ENCODE peak calls at places on chromosomes 11 and 22, in nine cellular contexts. L is fibroblast of mammary gland; S is esophagus muscularis mucosa; R is spleen; Q is activated T-helper 9 cell treated with anti-CD3 and anti-CD28 coated beads, Interleukin-2, amount 50 U/mL, for 16 hours; X is KBM-7; J is T-helper 22 cell; U is NCI-H345; K is AG20443. P is an unnamed sample.

GRCh38 chr11:36953986-36954385 is 355.9 kb upstream of the RAG2 start:
- DNase-seq in L (no peak), S (no peak), R (no peak), Q (no peak), X (no peak), J (no peak), U (no peak), K (no peak), P (no peak)

GRCh38 chr11:125433454-125434121 is 62.5 kb downstream of the FEZ1 start:
- DNase-seq in L (peak), S (no peak), R (no peak), Q (no peak), X (peak), J (no peak), U (no peak), K (peak), P (no peak)

GRCh38 chr11:98964146-98964545 is 56.6 kb upstream of the CNTN5 start:
- DNase-seq in L (no peak), S (no peak), R (no peak), Q (no peak), X (no peak), J (no peak), U (no peak), K (no peak), P (no peak)

GRCh38 chr22:36425977-36426523 is 38.3 kb upstream of the MYH9 start:
- DNase-seq in L (peak), S (no peak), R (peak), Q (no peak), X (no peak), J (no peak), U (no peak), K (no peak), P (no peak)

GRCh38 chr11:95919514-95919913 is 4.4 kb downstream of the MTMR2 start:
- DNase-seq in L (no peak), S (no peak), R (no peak), Q (no peak), X (no peak), J (no peak), U (no peak), K (no peak), P (no peak)

GRCh38 chr11:56932572-56933235 is 56.0 kb upstream of the OR5AK2 start:
- DNase-seq in L (peak), S (no peak), R (no peak), Q (no peak), X (no peak), J (no peak), U (no peak), K (peak), P (peak)

GRCh38 chr11:26626346-26626745 is 54.3 kb upstream of the MUC15 start:
- DNase-seq in L (peak), S (no peak), R (no peak), Q (no peak), X (no peak), J (no peak), U (no peak), K (no peak), P (no peak)

GRCh38 chr11:110131386-110132123 is 38.4 kb downstream of the ZC3H12C start:
- DNase-seq in L (no peak), S (no peak), R (no peak), Q (no peak), X (no peak), J (no peak), U (peak), K (no peak), P (no peak)

GRCh38 chr22:20298803-20299735 is 20.8 kb downstream of the DGCR6L start:
- DNase-seq in L (peak), S (peak), R (peak), Q (peak), X (peak), J (peak), U (peak), K (peak), P (no peak)

GRCh38 chr22:39214383-39215069 is 30.3 kb downstream of the PDGFB start:
- DNase-seq in L (peak), S (no peak), R (peak), Q (no peak), X (no peak), J (no peak), U (no peak), K (peak), P (peak)

GRCh38 chr22:47130883-47131610 is 368.6 kb downstream of the TBC1D22A start:
- DNase-seq in L (no peak), S (no peak), R (peak), Q (no peak), X (no peak), J (no peak), U (no peak), K (no peak), P (no peak)

GRCh38 chr22:31102441-31103081 is 4.8 kb downstream of the SELENOM start:
- DNase-seq in L (peak), S (peak), R (peak), Q (no peak), X (no peak), J (no peak), U (no peak), K (peak), P (no peak)

GRCh38 chr22:20205964-20206708 is 55.3 kb upstream of the CCDC188 start:
- DNase-seq in L (peak), S (no peak), R (peak), Q (peak), X (peak), J (peak), U (no peak), K (peak), P (no peak)

GRCh38 chr11:1780700-1781592 is 17.2 kb upstream of the CTSD start:
- DNase-seq in L (no peak), S (no peak), R (peak), Q (no peak), X (peak), J (no peak), U (no peak), K (no peak), P (no peak)

GRCh38 chr11:128970598-128971190 is 28.0 kb upstream of the TP53AIP1 start:
- DNase-seq in L (no peak), S (no peak), R (no peak), Q (no peak), X (no peak), J (no peak), U (no peak), K (no peak), P (no peak)

GRCh38 chr11:35418847-35419712 is at the start of gene SLC1A2:
- DNase-seq in L (peak), S (no peak), R (no peak), Q (no peak), X (peak), J (no peak), U (peak), K (peak), P (no peak)

GRCh38 chr22:19635644-19636043 is 78.7 kb upstream of the SEPTIN5 start:
- DNase-seq in L (no peak), S (no peak), R (no peak), Q (no peak), X (no peak), J (no peak), U (no peak), K (no peak), P (no peak)

GRCh38 chr11:45880772-45881570 is 4.5 kb upstream of the MAPK8IP1 start:
- DNase-seq in L (no peak), S (no peak), R (no peak), Q (no peak), X (no peak), J (no peak), U (no peak), K (no peak), P (no peak)

GRCh38 chr11:122711362-122711761 is 55.8 kb downstream of the UBASH3B start:
- DNase-seq in L (no peak), S (no peak), R (no peak), Q (no peak), X (no peak), J (no peak), U (no peak), K (no peak), P (no peak)

GRCh38 chr11:123742334-123742733 is 874 bp upstream of the ZNF202 start:
- DNase-seq in L (peak), S (no peak), R (no peak), Q (no peak), X (no peak), J (no peak), U (no peak), K (no peak), P (no peak)

GRCh38 chr11:133934599-133935550 is 21.9 kb downstream of the IGSF9B start:
- DNase-seq in L (peak), S (no peak), R (peak), Q (no peak), X (no peak), J (no peak), U (no peak), K (peak), P (no peak)

GRCh38 chr11:12144306-12145174 is 34.1 kb downstream of the MICAL2 start:
- DNase-seq in L (no peak), S (no peak), R (peak), Q (no peak), X (no peak), J (no peak), U (no peak), K (no peak), P (no peak)

GRCh38 chr11:75140269-75141138 is 10.4 kb upstream of the SLCO2B1 start:
- DNase-seq in L (peak), S (no peak), R (peak), Q (peak), X (peak), J (peak), U (peak), K (peak), P (no peak)

GRCh38 chr11:65355013-65355775 is 643 bp downstream of the TIGD3 start:
- DNase-seq in L (no peak), S (no peak), R (peak), Q (peak), X (peak), J (peak), U (peak), K (no peak), P (no peak)

GRCh38 chr11:4763096-4763495 is 6.6 kb downstream of the OR51F1 start:
- DNase-seq in L (no peak), S (no peak), R (no peak), Q (no peak), X (no peak), J (no peak), U (no peak), K (no peak), P (no peak)

GRCh38 chr11:35740061-35740824 is 77.7 kb downstream of the TRIM44 start:
- DNase-seq in L (no peak), S (no peak), R (no peak), Q (no peak), X (no peak), J (no peak), U (no peak), K (no peak), P (no peak)

GRCh38 chr22:43627485-43628252 is 184.4 kb downstream of the EFCAB6 start:
- DNase-seq in L (no peak), S (no peak), R (no peak), Q (no peak), X (no peak), J (no peak), U (no peak), K (no peak), P (no peak)

P was measured in epithelial cell of proximal tubule.